ENCODE peak calls at places on chromosomes 1 and 21, in nine cellular contexts. M is right lobe of liver, B is HepG2, R is prostate gland, N is transverse colon, D is uterus, G is ovary, T is body of pancreas, O is suprapubic skin. P is an unnamed sample.

GRCh38 chr1:150765229-150765976 is at the start of gene CTSS:
- DNase-seq in G (no peak), O (no peak), T (no peak), B (no peak), D (no peak), R (no peak), N (no peak), M (no peak), P (peak; percentile 13)

GRCh38 chr1:162580315-162580714 is 18.8 kb downstream of the UAP1 start:
- DNase-seq in R (no peak), O (no peak), G (no peak), B (no peak), T (no peak), M (no peak), D (no peak), N (no peak), P (no peak)

GRCh38 chr1:27418326-27418761 is 25.9 kb downstream of the GPR3 start:
- DNase-seq in N (peak; percentile 64), M (no peak), B (no peak), R (peak; percentile 75), O (no peak), G (peak; percentile 52), D (peak; percentile 78), T (peak; percentile 86), P (no peak)

GRCh38 chr1:22576148-22576544 is 12.9 kb downstream of the EPHA8 start:
- DNase-seq in N (no peak), B (no peak), D (no peak), O (no peak), R (no peak), G (no peak), M (no peak), T (no peak), P (no peak)

GRCh38 chr21:46153259-46154154 is 1.9 kb downstream of the FTCD start:
- DNase-seq in O (peak; percentile 73), B (peak; percentile 54), G (peak; percentile 84), N (peak; percentile 50), T (peak; percentile 57), D (peak; percentile 74), M (peak; percentile 91), R (peak; percentile 58), P (peak; percentile 86)

GRCh38 chr1:67679691-67680090 is 5.3 kb upstream of the GADD45A start:
- DNase-seq in B (no peak), R (no peak), N (no peak), T (no peak), G (no peak), D (no peak), O (no peak), M (no peak), P (no peak)

GRCh38 chr1:7770939-7771672 is at the start of gene VAMP3:
- DNase-seq in N (peak; percentile 93), D (peak; percentile 86), B (peak; percentile 62), M (peak; percentile 94), G (peak; percentile 91), R (peak; percentile 85), O (peak; percentile 95), T (peak; percentile 89), P (peak; percentile 91)

GRCh38 chr1:9890224-9890731 is 19.8 kb downstream of the CTNNBIP1 start:
- DNase-seq in N (peak; percentile 22), M (no peak), O (no peak), G (peak; percentile 80), T (peak; percentile 58), R (peak; percentile 52), B (no peak), D (peak; percentile 58), P (no peak)

GRCh38 chr21:44433791-44434567 is 21.3 kb upstream of the LRRC3 start:
- DNase-seq in N (no peak), D (no peak), O (peak; percentile 41), M (peak; percentile 47), R (no peak), B (no peak), G (peak; percentile 5), T (no peak), P (no peak)

GRCh38 chr21:38938343-38938742 is 132.6 kb downstream of the ETS2 start:
- DNase-seq in T (no peak), M (no peak), O (no peak), R (no peak), B (no peak), G (no peak), N (no peak), D (no peak), P (no peak)

DNA sequence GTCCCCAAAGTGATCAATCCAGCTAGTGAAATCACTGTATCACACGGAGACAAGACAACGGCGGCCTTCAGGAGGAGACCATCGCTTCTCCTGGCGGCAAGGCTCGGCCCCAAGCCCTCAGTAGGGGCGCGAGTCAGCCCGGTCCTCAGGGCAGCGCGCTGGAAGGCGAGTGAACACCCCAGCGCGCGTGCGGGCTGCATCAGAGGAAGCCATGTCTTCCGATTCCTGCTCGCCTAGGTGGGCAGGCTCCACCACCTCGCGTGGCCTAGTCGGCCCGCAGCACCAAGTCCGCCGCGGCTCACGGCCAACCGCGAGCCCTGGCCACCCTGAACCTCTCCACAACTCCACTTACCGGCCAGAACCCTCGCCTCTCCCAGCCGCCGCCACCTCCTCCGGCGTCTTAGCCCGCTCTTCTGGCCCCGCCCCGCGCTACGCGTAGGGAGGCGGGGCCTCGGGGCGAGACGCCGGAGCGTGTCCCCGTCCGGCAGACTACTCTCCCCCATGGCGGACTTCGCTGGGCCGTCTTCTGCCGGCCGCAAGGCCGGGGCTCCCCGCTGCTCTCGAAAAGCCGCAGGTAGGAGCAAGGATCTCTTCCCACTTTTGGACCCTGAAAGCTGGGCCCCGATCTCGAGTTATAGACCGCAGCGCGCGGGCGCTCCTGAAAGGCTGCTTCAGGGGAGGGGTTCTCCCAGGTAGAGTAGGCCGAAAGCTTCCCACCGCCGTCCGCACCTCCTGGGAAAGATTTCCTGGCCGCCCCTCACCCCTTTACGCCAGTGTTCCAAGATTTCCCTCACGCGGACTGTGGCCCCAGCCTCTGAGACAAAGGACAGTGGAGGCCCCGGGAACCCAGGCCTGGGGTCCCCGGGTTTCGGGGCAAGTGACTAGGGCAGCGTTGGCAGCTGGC is at the start of the genes GLMN and RPAP2:
- DNase-seq in N (peak; percentile 84), M (peak; percentile 86), G (peak; percentile 86), B (peak; percentile 63), T (peak; percentile 80), D (peak; percentile 79), O (peak; percentile 80), R (peak; percentile 76), P (peak; percentile 87)
- TF ChIP-seq POLR2A in N (peak; percentile 79), M (peak; percentile 81), G (peak; percentile 61), B (peak; percentile 91), T (peak; percentile 86), D (peak; percentile 77), O (peak; percentile 49), R (peak; percentile 89), P (peak; percentile 87)

GRCh38 chr1:1560178-1560577 is 14.5 kb downstream of the SSU72 start:
- DNase-seq in B (no peak), N (no peak), D (no peak), G (no peak), O (no peak), M (no peak), R (no peak), T (no peak), P (no peak)

GRCh38 chr1:1559066-1559465 is 15.6 kb downstream of the SSU72 start:
- DNase-seq in R (no peak), T (no peak), B (no peak), G (no peak), N (no peak), D (no peak), O (no peak), M (no peak), P (no peak)

GRCh38 chr1:1561801-1562470 is 12.7 kb downstream of the SSU72 start:
- DNase-seq in R (no peak), G (no peak), O (no peak), N (no peak), D (no peak), T (no peak), M (no peak), B (no peak), P (no peak)

GRCh38 chr1:1556505-1556904 is 16.1 kb upstream of the TMEM240 start:
- DNase-seq in G (no peak), O (no peak), M (no peak), B (no peak), D (no peak), N (no peak), R (no peak), T (no peak), P (no peak)

DNA sequence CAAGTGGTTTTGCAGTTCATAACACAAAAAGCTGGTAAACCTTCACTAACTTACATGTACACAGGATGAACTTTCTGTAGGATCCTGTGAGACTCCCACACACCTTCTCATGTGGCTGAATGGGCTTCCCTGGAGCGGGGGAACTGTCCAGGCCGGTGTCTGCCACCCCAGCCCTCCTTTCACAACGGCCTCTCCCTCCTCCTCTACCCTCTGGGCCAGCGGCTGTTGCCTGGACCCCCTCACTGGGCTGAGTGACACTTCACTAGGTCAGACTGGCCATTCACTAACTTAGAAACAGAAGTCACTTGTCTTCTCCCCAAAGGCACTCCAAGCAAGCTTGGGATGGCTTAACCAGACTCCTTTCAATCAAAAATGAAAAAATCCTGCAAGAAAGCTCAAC is 16.1 kb downstream of the SSU72 start:
- DNase-seq in T (no peak), R (no peak), O (no peak), N (no peak), G (no peak), B (no peak), D (no peak), M (no peak), P (no peak)
- TF ChIP-seq POLR2A in T (no peak), R (no peak), O (no peak), N (no peak), G (no peak), B (no peak), D (no peak), M (no peak), P (no peak)

GRCh38 chr21:36113647-36114428 is 21.0 kb upstream of the CBR3 start:
- DNase-seq in N (peak; percentile 85), G (no peak), D (no peak), T (no peak), B (peak; percentile 70), R (peak; percentile 47), O (no peak), M (peak; percentile 91), P (no peak)
- TF ChIP-seq POLR2A in N (peak; percentile 34), G (no peak), D (no peak), T (no peak), B (no peak), R (no peak), O (no peak), M (peak; percentile 25), P (no peak)

GRCh38 chr1:167645625-167646410 is 15.8 kb downstream of the RCSD1 start:
- DNase-seq in N (no peak), D (no peak), T (no peak), O (no peak), B (no peak), M (no peak), G (no peak), R (no peak), P (no peak)

GRCh38 chr1:167645161-167645560 is 15.1 kb downstream of the RCSD1 start:
- DNase-seq in D (no peak), B (no peak), N (no peak), G (no peak), T (no peak), O (no peak), R (no peak), M (no peak), P (peak; percentile 60)

GRCh38 chr1:167642501-167642826 is 12.4 kb downstream of the RCSD1 start:
- DNase-seq in M (no peak), B (no peak), T (no peak), N (no peak), D (no peak), O (no peak), R (no peak), G (no peak), P (no peak)

GRCh38 chr1:167643471-167643870 is 13.4 kb downstream of the RCSD1 start:
- DNase-seq in M (no peak), G (no peak), B (no peak), O (no peak), N (no peak), R (no peak), D (no peak), T (no peak), P (no peak)

GRCh38 chr1:167644551-167644950 is 14.5 kb downstream of the RCSD1 start:
- DNase-seq in D (no peak), N (no peak), B (no peak), G (no peak), R (no peak), T (no peak), M (no peak), O (no peak), P (no peak)
- TF ChIP-seq POLR2A in D (no peak), N (no peak), B (no peak), G (no peak), R (no peak), T (no peak), M (no peak), O (no peak), P (no peak)